ENCODE peak calls at places on chromosomes 3 and 15, in six cellular contexts. One of them, this sample, is unnamed.

GRCh38 chr15:74408815-74409214 is 24.9 kb downstream of the SEMA7A start:
- DNase-seq in mesenchymal stem cell: no peak
- DNase-seq in CD8-positive, alpha-beta memory T cell: no peak
- DNase-seq in uterus: no peak
- DNase-seq in astrocyte: no peak
- DNase-seq in neural progenitor cell: no peak
- DNase-seq in this sample: no peak

GRCh38 chr3:25033407-25034029 is 394.5 kb upstream of the RARB start:
- DNase-seq in uterus: no peak
- DNase-seq in astrocyte: no peak
- DNase-seq in CD8-positive, alpha-beta memory T cell: no peak
- DNase-seq in neural progenitor cell: peak; percentile 79
- DNase-seq in mesenchymal stem cell: peak; percentile 26
- DNase-seq in this sample: peak; percentile 50

GRCh38 chr3:126158016-126158911 is 22.1 kb downstream of the ALDH1L1 start:
- DNase-seq in neural progenitor cell: no peak
- DNase-seq in CD8-positive, alpha-beta memory T cell: no peak
- DNase-seq in astrocyte: no peak
- DNase-seq in mesenchymal stem cell: no peak
- DNase-seq in uterus: no peak
- DNase-seq in this sample: no peak

GRCh38 chr15:73947651-73948050 is 21.4 kb downstream of the LOXL1 start:
- DNase-seq in CD8-positive, alpha-beta memory T cell: no peak
- DNase-seq in mesenchymal stem cell: no peak
- DNase-seq in uterus: no peak
- DNase-seq in astrocyte: no peak
- DNase-seq in neural progenitor cell: no peak
- DNase-seq in this sample: no peak

GRCh38 chr3:195236076-195236798 is 34.7 kb downstream of the XXYLT1 start:
- DNase-seq in uterus: peak; percentile 5
- DNase-seq in astrocyte: no peak
- DNase-seq in mesenchymal stem cell: no peak
- DNase-seq in neural progenitor cell: no peak
- DNase-seq in CD8-positive, alpha-beta memory T cell: no peak
- DNase-seq in this sample: no peak

GRCh38 chr3:112132975-112133448 is at the start of gene GCSAM:
- DNase-seq in mesenchymal stem cell: no peak
- DNase-seq in CD8-positive, alpha-beta memory T cell: peak; percentile 16
- DNase-seq in uterus: no peak
- DNase-seq in astrocyte: no peak
- DNase-seq in neural progenitor cell: no peak
- DNase-seq in this sample: no peak

GRCh38 chr3:138016065-138016464 is 6.1 kb downstream of the CLDN18 start:
- DNase-seq in uterus: no peak
- DNase-seq in CD8-positive, alpha-beta memory T cell: no peak
- DNase-seq in mesenchymal stem cell: no peak
- DNase-seq in astrocyte: no peak
- DNase-seq in neural progenitor cell: no peak
- DNase-seq in this sample: no peak

GRCh38 chr3:98900265-98901031 is 1.0 kb downstream of the DCBLD2 start:
- DNase-seq in mesenchymal stem cell: no peak
- DNase-seq in neural progenitor cell: peak; percentile 13
- DNase-seq in astrocyte: no peak
- DNase-seq in CD8-positive, alpha-beta memory T cell: no peak
- DNase-seq in uterus: no peak
- DNase-seq in this sample: no peak

GRCh38 chr3:195249858-195250464 is 21.0 kb downstream of the XXYLT1 start:
- DNase-seq in astrocyte: no peak
- DNase-seq in CD8-positive, alpha-beta memory T cell: no peak
- DNase-seq in uterus: no peak
- DNase-seq in neural progenitor cell: no peak
- DNase-seq in mesenchymal stem cell: no peak
- DNase-seq in this sample: no peak

GRCh38 chr15:73685561-73685960 is 1.4 kb downstream of the CD276 start:
- DNase-seq in mesenchymal stem cell: peak; percentile 65
- DNase-seq in neural progenitor cell: no peak
- DNase-seq in uterus: no peak
- DNase-seq in astrocyte: no peak
- DNase-seq in CD8-positive, alpha-beta memory T cell: no peak
- DNase-seq in this sample: peak; percentile 49

GRCh38 chr3:149315694-149316093 is 17.7 kb downstream of the TM4SF18 start:
- DNase-seq in uterus: no peak
- DNase-seq in mesenchymal stem cell: no peak
- DNase-seq in CD8-positive, alpha-beta memory T cell: no peak
- DNase-seq in astrocyte: no peak
- DNase-seq in neural progenitor cell: no peak
- DNase-seq in this sample: no peak

GRCh38 chr15:26070095-26070532 is 207.0 kb upstream of the ATP10A start:
- DNase-seq in uterus: no peak
- DNase-seq in mesenchymal stem cell: no peak
- DNase-seq in astrocyte: no peak
- DNase-seq in CD8-positive, alpha-beta memory T cell: no peak
- DNase-seq in neural progenitor cell: no peak
- DNase-seq in this sample: no peak

GRCh38 chr3:16366581-16366980 is 101.6 kb downstream of the OXNAD1 start:
- DNase-seq in uterus: no peak
- DNase-seq in CD8-positive, alpha-beta memory T cell: no peak
- DNase-seq in neural progenitor cell: no peak
- DNase-seq in astrocyte: no peak
- DNase-seq in mesenchymal stem cell: no peak
- DNase-seq in this sample: no peak

GRCh38 chr3:158991146-158991705 is 189.4 kb downstream of the MFSD1 start:
- DNase-seq in mesenchymal stem cell: no peak
- DNase-seq in CD8-positive, alpha-beta memory T cell: no peak
- DNase-seq in neural progenitor cell: peak; percentile 25
- DNase-seq in uterus: no peak
- DNase-seq in astrocyte: no peak
- DNase-seq in this sample: no peak

GRCh38 chr15:65409284-65409631 is 13.5 kb downstream of the IGDCC4 start:
- DNase-seq in neural progenitor cell: no peak
- DNase-seq in astrocyte: peak; percentile 100
- DNase-seq in CD8-positive, alpha-beta memory T cell: no peak
- DNase-seq in uterus: no peak
- DNase-seq in mesenchymal stem cell: peak; percentile 97
- DNase-seq in this sample: peak; percentile 60

GRCh38 chr3:54146383-54147239 is 24.3 kb downstream of the CACNA2D3 start:
- DNase-seq in mesenchymal stem cell: no peak
- DNase-seq in CD8-positive, alpha-beta memory T cell: no peak
- DNase-seq in uterus: no peak
- DNase-seq in neural progenitor cell: peak; percentile 85
- DNase-seq in astrocyte: no peak
- DNase-seq in this sample: peak; percentile 50

GRCh38 chr3:150407051-150407817 is 864 bp upstream of the TSC22D2 start:
- DNase-seq in CD8-positive, alpha-beta memory T cell: no peak
- DNase-seq in astrocyte: peak; percentile 73
- DNase-seq in neural progenitor cell: no peak
- DNase-seq in mesenchymal stem cell: no peak
- DNase-seq in uterus: peak; percentile 23
- DNase-seq in this sample: peak; percentile 38

GRCh38 chr15:56587686-56588085 is 122.7 kb upstream of the MNS1 start:
- DNase-seq in astrocyte: peak; percentile 18
- DNase-seq in uterus: no peak
- DNase-seq in CD8-positive, alpha-beta memory T cell: no peak
- DNase-seq in mesenchymal stem cell: peak; percentile 28
- DNase-seq in neural progenitor cell: no peak
- DNase-seq in this sample: no peak

GRCh38 chr15:56582785-56583184 is 117.8 kb upstream of the MNS1 start:
- DNase-seq in CD8-positive, alpha-beta memory T cell: no peak
- DNase-seq in neural progenitor cell: no peak
- DNase-seq in uterus: no peak
- DNase-seq in astrocyte: peak; percentile 15
- DNase-seq in mesenchymal stem cell: no peak
- DNase-seq in this sample: no peak

GRCh38 chr15:56586206-56586605 is 121.3 kb upstream of the MNS1 start:
- DNase-seq in astrocyte: no peak
- DNase-seq in mesenchymal stem cell: no peak
- DNase-seq in neural progenitor cell: no peak
- DNase-seq in CD8-positive, alpha-beta memory T cell: no peak
- DNase-seq in uterus: no peak
- DNase-seq in this sample: no peak
- H3K4me3 ChIP-seq in astrocyte: no peak overlapping the region
- H3K4me3 ChIP-seq in mesenchymal stem cell: peak overlapping the region; percentile 26
- H3K4me3 ChIP-seq in neural progenitor cell: no peak overlapping the region
- H3K4me3 ChIP-seq in CD8-positive, alpha-beta memory T cell: no peak overlapping the region
- H3K4me3 ChIP-seq in uterus: no peak overlapping the region
- H3K4me3 ChIP-seq in this sample: no peak overlapping the region

GRCh38 chr3:8709287-8709686 is 24.3 kb upstream of the CAV3 start:
- DNase-seq in mesenchymal stem cell: no peak
- DNase-seq in CD8-positive, alpha-beta memory T cell: no peak
- DNase-seq in uterus: no peak
- DNase-seq in astrocyte: no peak
- DNase-seq in neural progenitor cell: no peak
- DNase-seq in this sample: no peak

GRCh38 chr3:8709801-8710524 is 23.6 kb upstream of the CAV3 start:
- DNase-seq in neural progenitor cell: no peak
- DNase-seq in uterus: no peak
- DNase-seq in mesenchymal stem cell: no peak
- DNase-seq in astrocyte: no peak
- DNase-seq in CD8-positive, alpha-beta memory T cell: no peak
- DNase-seq in this sample: no peak

GRCh38 chr3:8713901-8714759 is 19.5 kb upstream of the CAV3 start:
- DNase-seq in neural progenitor cell: peak; percentile 22
- DNase-seq in CD8-positive, alpha-beta memory T cell: no peak
- DNase-seq in astrocyte: no peak
- DNase-seq in uterus: no peak
- DNase-seq in mesenchymal stem cell: no peak
- DNase-seq in this sample: no peak

GRCh38 chr3:8712045-8712870 is 21.3 kb upstream of the CAV3 start:
- DNase-seq in uterus: no peak
- DNase-seq in CD8-positive, alpha-beta memory T cell: no peak
- DNase-seq in astrocyte: peak; percentile 45
- DNase-seq in mesenchymal stem cell: no peak
- DNase-seq in neural progenitor cell: no peak
- DNase-seq in this sample: peak; percentile 64

DNA sequence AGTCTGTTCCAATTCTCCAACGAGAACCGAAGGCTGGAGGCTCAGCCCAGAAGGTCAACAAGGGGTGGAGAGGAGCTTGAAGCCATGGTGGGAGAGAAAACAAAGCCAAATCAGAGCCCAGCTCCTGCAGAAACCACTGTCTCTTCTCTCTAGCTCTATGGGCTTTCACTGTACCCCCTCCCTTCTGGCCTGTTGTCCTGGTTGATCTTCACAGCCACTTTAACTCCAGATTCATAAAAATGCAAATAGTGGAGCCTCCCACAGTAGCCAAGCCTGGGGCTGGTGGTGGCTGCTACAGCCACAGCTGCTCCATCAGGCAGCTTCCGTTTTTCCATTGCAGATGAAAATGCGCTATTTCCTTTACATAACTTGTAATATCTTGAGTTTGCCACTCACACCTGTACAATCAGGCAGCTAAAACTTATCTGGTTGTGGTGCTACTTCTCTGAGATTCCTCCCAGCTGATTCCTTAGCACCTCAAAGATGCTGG is 20.7 kb upstream of the CAV3 start:
- DNase-seq in astrocyte: no peak
- DNase-seq in uterus: no peak
- DNase-seq in neural progenitor cell: no peak
- DNase-seq in CD8-positive, alpha-beta memory T cell: no peak
- DNase-seq in mesenchymal stem cell: no peak
- DNase-seq in this sample: no peak
- H3K4me3 ChIP-seq in astrocyte: no peak overlapping the region
- H3K4me3 ChIP-seq in uterus: no peak overlapping the region
- H3K4me3 ChIP-seq in neural progenitor cell: no peak overlapping the region
- H3K4me3 ChIP-seq in CD8-positive, alpha-beta memory T cell: no peak overlapping the region
- H3K4me3 ChIP-seq in mesenchymal stem cell: no peak overlapping the region
- H3K4me3 ChIP-seq in this sample: no peak overlapping the region

GRCh38 chr3:74607803-74608202 is 6.7 kb downstream of the CNTN3 start:
- DNase-seq in uterus: no peak
- DNase-seq in neural progenitor cell: no peak
- DNase-seq in CD8-positive, alpha-beta memory T cell: no peak
- DNase-seq in astrocyte: no peak
- DNase-seq in mesenchymal stem cell: no peak
- DNase-seq in this sample: no peak

GRCh38 chr3:74614133-74614967 is at the start of gene CNTN3:
- DNase-seq in uterus: no peak
- DNase-seq in astrocyte: peak; percentile 7
- DNase-seq in mesenchymal stem cell: no peak
- DNase-seq in CD8-positive, alpha-beta memory T cell: no peak
- DNase-seq in neural progenitor cell: peak; percentile 88
- DNase-seq in this sample: no peak

GRCh38 chr3:74613566-74613965 is 893 bp downstream of the CNTN3 start:
- DNase-seq in neural progenitor cell: peak; percentile 23
- DNase-seq in astrocyte: no peak
- DNase-seq in mesenchymal stem cell: no peak
- DNase-seq in uterus: no peak
- DNase-seq in CD8-positive, alpha-beta memory T cell: no peak
- DNase-seq in this sample: no peak

GRCh38 chr3:74617786-74618185 is 3.3 kb upstream of the CNTN3 start:
- DNase-seq in mesenchymal stem cell: no peak
- DNase-seq in uterus: no peak
- DNase-seq in astrocyte: no peak
- DNase-seq in neural progenitor cell: no peak
- DNase-seq in CD8-positive, alpha-beta memory T cell: no peak
- DNase-seq in this sample: no peak

DNA sequence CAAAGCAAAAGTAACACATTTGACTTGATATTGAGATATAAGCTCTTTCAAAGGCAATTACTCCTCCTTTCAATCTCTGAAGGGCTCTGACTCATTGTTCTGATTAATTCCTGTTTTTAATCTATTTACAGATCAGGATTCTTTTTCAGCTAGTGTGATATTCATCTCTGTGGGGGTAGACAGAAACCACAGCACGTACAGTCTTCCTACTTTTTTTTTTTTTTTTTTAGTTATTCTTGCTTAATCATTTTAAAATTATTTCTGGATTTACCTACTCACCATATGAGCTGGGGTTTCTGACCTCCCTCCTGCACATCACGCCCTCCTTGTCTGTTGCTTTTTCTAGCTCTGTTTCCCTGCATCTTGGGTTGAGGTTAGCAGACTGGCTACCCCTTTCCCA is 1.4 kb downstream of the CNTN3 start:
- DNase-seq in mesenchymal stem cell: no peak
- DNase-seq in astrocyte: peak; percentile 11
- DNase-seq in neural progenitor cell: no peak
- DNase-seq in uterus: no peak
- DNase-seq in CD8-positive, alpha-beta memory T cell: no peak
- DNase-seq in this sample: no peak
- H3K4me3 ChIP-seq in mesenchymal stem cell: peak overlapping the region; percentile 80
- H3K4me3 ChIP-seq in astrocyte: peak overlapping the region; percentile 50
- H3K4me3 ChIP-seq in neural progenitor cell: no peak overlapping the region
- H3K4me3 ChIP-seq in uterus: no peak overlapping the region
- H3K4me3 ChIP-seq in CD8-positive, alpha-beta memory T cell: no peak overlapping the region
- H3K4me3 ChIP-seq in this sample: peak overlapping the region; percentile 92

DNA sequence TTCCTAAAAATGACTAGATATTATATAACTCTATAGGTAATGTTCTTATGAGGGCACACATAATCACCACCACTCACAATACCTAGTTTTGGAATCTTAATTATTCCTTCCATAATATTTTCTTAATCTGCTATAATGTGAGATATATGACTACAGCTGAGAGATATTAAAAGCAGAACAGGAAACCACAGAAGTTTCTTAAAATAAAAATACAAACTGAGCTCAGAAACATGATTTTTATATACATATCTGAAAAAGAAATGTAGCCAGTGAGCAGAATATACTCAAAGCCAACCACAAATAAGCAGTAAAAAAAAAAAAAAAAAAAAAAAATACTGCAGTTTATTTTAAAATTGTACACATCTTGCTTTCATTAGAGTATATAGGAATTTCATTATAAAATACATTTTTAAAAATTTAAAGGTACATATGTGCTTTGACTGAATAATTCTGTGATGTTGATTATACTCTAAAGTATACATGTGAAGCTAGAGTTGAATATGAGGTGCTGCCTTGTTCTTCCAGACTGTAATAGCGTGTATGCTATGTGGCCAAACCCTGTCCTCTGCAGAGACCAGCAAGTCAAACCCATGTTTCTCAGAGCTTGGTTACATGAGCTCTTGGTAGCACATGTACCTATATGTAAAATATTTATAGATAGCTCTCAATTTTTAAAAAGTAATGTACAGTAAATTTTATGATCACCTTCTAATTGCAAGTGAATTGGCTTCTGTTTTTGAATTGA is 175.0 kb downstream of the UBE2E2 start:
- DNase-seq in astrocyte: no peak
- DNase-seq in neural progenitor cell: no peak
- DNase-seq in CD8-positive, alpha-beta memory T cell: no peak
- DNase-seq in mesenchymal stem cell: no peak
- DNase-seq in uterus: no peak
- DNase-seq in this sample: no peak
- H3K4me3 ChIP-seq in astrocyte: no peak overlapping the region
- H3K4me3 ChIP-seq in neural progenitor cell: no peak overlapping the region
- H3K4me3 ChIP-seq in CD8-positive, alpha-beta memory T cell: no peak overlapping the region
- H3K4me3 ChIP-seq in mesenchymal stem cell: no peak overlapping the region
- H3K4me3 ChIP-seq in uterus: no peak overlapping the region
- H3K4me3 ChIP-seq in this sample: no peak overlapping the region

This sample was measured in adipocyte.